ENCODE peak calls at places on chromosomes 3 and 15, in eight cellular contexts. Z is sigmoid colon, X is left lung, N is left ventricle myocardium inferior, B is Caco-2, D is PC-3, V is IMR-90, A is mammary epithelial cell. K is an unnamed sample.

GRCh38 chr3:15645740-15646490 is 44.4 kb downstream of the BTD start:
- DNase-seq in Z (peak; percentile 83), X (no peak), N (no peak), B (no peak), D (peak; percentile 98), V (peak; percentile 94), A (peak; percentile 81), K (no peak)

GRCh38 chr15:89654847-89655805 is at the start of gene KIF7:
- DNase-seq in Z (peak; percentile 71), X (no peak), N (no peak), B (peak; percentile 67), D (peak; percentile 62), V (peak; percentile 47), A (peak; percentile 19), K (no peak)

GRCh38 chr3:146250449-146251382 is at the start of gene PLSCR4:
- DNase-seq in Z (peak; percentile 88), X (peak; percentile 89), N (peak; percentile 87), B (peak; percentile 54), D (peak; percentile 66), V (peak; percentile 47), A (peak; percentile 43), K (no peak)

GRCh38 chr3:118900737-118901525 is 133.7 kb downstream of the IGSF11 start:
- DNase-seq in Z (no peak), X (no peak), N (no peak), B (no peak), D (no peak), V (no peak), A (no peak), K (no peak)

GRCh38 chr15:41205315-41205714 is 25.2 kb downstream of the EXD1 start:
- DNase-seq in Z (no peak), X (no peak), N (no peak), B (no peak), D (peak; percentile 10), V (peak; percentile 48), A (no peak), K (no peak)

GRCh38 chr3:100483529-100483928 is 8.9 kb upstream of the TMEM45A start:
- DNase-seq in Z (no peak), X (no peak), N (no peak), B (no peak), D (no peak), V (no peak), A (no peak), K (no peak)

GRCh38 chr3:65893631-65894030 is 145.1 kb downstream of the MAGI1 start:
- DNase-seq in Z (no peak), X (no peak), N (no peak), B (no peak), D (no peak), V (no peak), A (peak; percentile 63), K (no peak)

GRCh38 chr3:189664311-189664710 is 33.1 kb downstream of the TP63 start:
- DNase-seq in Z (no peak), X (no peak), N (no peak), B (no peak), D (peak; percentile 91), V (peak; percentile 96), A (peak; percentile 79), K (no peak)

GRCh38 chr15:70291696-70292510 is 194.2 kb upstream of the TLE3 start:
- DNase-seq in Z (no peak), X (no peak), N (no peak), B (peak; percentile 67), D (no peak), V (no peak), A (no peak), K (no peak)

GRCh38 chr3:45199837-45200648 is 26.0 kb downstream of the TMEM158 start:
- DNase-seq in Z (no peak), X (no peak), N (no peak), B (peak; percentile 68), D (peak; percentile 96), V (peak; percentile 92), A (peak; percentile 99), K (no peak)

GRCh38 chr15:58447244-58448010 is 15.6 kb downstream of the LIPC start:
- DNase-seq in Z (no peak), X (no peak), N (no peak), B (no peak), D (peak; percentile 21), V (peak; percentile 72), A (peak; percentile 79), K (no peak)

GRCh38 chr15:89469331-89470107 is 26.9 kb downstream of the RHCG start:
- DNase-seq in Z (no peak), X (no peak), N (no peak), B (no peak), D (no peak), V (no peak), A (no peak), K (no peak)

GRCh38 chr3:53238051-53238850 is 17.6 kb downstream of the TKT start:
- DNase-seq in Z (no peak), X (peak; percentile 76), N (no peak), B (no peak), D (peak; percentile 98), V (peak; percentile 97), A (peak; percentile 92), K (no peak)

GRCh38 chr3:126530171-126531050 is 6.5 kb downstream of the CHST13 start:
- DNase-seq in Z (peak; percentile 68), X (peak; percentile 91), N (peak; percentile 53), B (no peak), D (no peak), V (no peak), A (no peak), K (no peak)

GRCh38 chr15:78638658-78639314 is 2.2 kb downstream of the CHRNB4 start:
- DNase-seq in Z (no peak), X (no peak), N (no peak), B (peak; percentile 79), D (peak; percentile 74), V (peak; percentile 19), A (no peak), K (peak; percentile 47)

GRCh38 chr3:156256945-156257344 is 136.6 kb downstream of the KCNAB1 start:
- DNase-seq in Z (no peak), X (no peak), N (no peak), B (no peak), D (no peak), V (no peak), A (peak; percentile 72), K (no peak)

GRCh38 chr15:37136666-37137065 is 36.3 kb upstream of the MEIS2 start:
- DNase-seq in Z (no peak), X (no peak), N (no peak), B (no peak), D (peak; percentile 29), V (peak; percentile 49), A (no peak), K (no peak)

GRCh38 chr15:34297059-34297458 is 40.5 kb downstream of the SLC12A6 start:
- DNase-seq in Z (no peak), X (no peak), N (no peak), B (no peak), D (peak; percentile 62), V (peak; percentile 37), A (no peak), K (no peak)

GRCh38 chr15:95142441-95142840 is 911.1 kb downstream of the MCTP2 start:
- DNase-seq in Z (no peak), X (no peak), N (no peak), B (no peak), D (no peak), V (no peak), A (no peak), K (no peak)

GRCh38 chr3:16866447-16867025 is 18.2 kb upstream of the PLCL2 start:
- DNase-seq in Z (no peak), X (no peak), N (no peak), B (no peak), D (peak; percentile 53), V (no peak), A (no peak), K (no peak)

GRCh38 chr3:73727117-73727802 is 102.5 kb upstream of the PDZRN3 start:
- DNase-seq in Z (peak; percentile 82), X (no peak), N (no peak), B (no peak), D (no peak), V (peak; percentile 83), A (peak; percentile 11), K (no peak)

GRCh38 chr3:107641572-107642307 is 119.0 kb downstream of the BBX start:
- DNase-seq in Z (no peak), X (no peak), N (no peak), B (no peak), D (no peak), V (no peak), A (no peak), K (no peak)

GRCh38 chr3:141379250-141379872 is 11.1 kb downstream of the ZBTB38 start:
- DNase-seq in Z (no peak), X (no peak), N (no peak), B (no peak), D (no peak), V (no peak), A (no peak), K (peak; percentile 15)

GRCh38 chr15:63509933-63510547 is 5.6 kb downstream of the USP3 start:
- DNase-seq in Z (no peak), X (no peak), N (no peak), B (no peak), D (peak; percentile 75), V (peak; percentile 83), A (peak; percentile 63), K (no peak)
- H3K4me1 ChIP-seq in Z (peaks cover 49% of the 10 kb centered on the region), X (peaks cover 94% of the 10 kb centered on the region), N (peaks cover 78% of the 10 kb centered on the region), B (peaks cover 34% of the 10 kb centered on the region), D (peaks cover 72% of the 10 kb centered on the region), V (peaks cover 9% of the 10 kb centered on the region), A (peaks cover 35% of the 10 kb centered on the region), K (peaks cover 90% of the 10 kb centered on the region)

GRCh38 chr15:25251700-25252390 is 187.0 kb downstream of the UBE3A start:
- DNase-seq in Z (peak; percentile 35), X (peak; percentile 61), N (peak; percentile 5), B (no peak), D (no peak), V (no peak), A (no peak), K (no peak)

GRCh38 chr15:25248583-25249235 is 190.1 kb downstream of the UBE3A start:
- DNase-seq in Z (peak; percentile 59), X (peak; percentile 62), N (peak; percentile 8), B (no peak), D (no peak), V (no peak), A (no peak), K (no peak)

GRCh38 chr15:25250906-25251622 is 187.8 kb downstream of the UBE3A start:
- DNase-seq in Z (peak; percentile 50), X (peak; percentile 54), N (peak; percentile 4), B (no peak), D (no peak), V (no peak), A (no peak), K (no peak)

GRCh38 chr15:25249236-25250010 is 189.4 kb downstream of the UBE3A start:
- DNase-seq in Z (no peak), X (peak; percentile 27), N (no peak), B (no peak), D (no peak), V (no peak), A (no peak), K (no peak)

GRCh38 chr15:25250011-25250596 is 188.7 kb downstream of the UBE3A start:
- DNase-seq in Z (peak; percentile 41), X (peak; percentile 43), N (peak; percentile 6), B (no peak), D (no peak), V (no peak), A (no peak), K (no peak)
- H3K9me3 ChIP-seq in Z (no peaks in the 10 kb centered on the region), X (peaks cover 92% of the 10 kb centered on the region), N (peaks cover 55% of the 10 kb centered on the region), B (peaks cover 16% of the 10 kb centered on the region), D (peaks cover 10% of the 10 kb centered on the region), V (peaks cover 55% of the 10 kb centered on the region), A (peaks cover 46% of the 10 kb centered on the region), K (no peaks in the 10 kb centered on the region)

GRCh38 chr3:149153402-149153801 is 24.0 kb downstream of the HPS3 start:
- DNase-seq in Z (no peak), X (no peak), N (no peak), B (no peak), D (no peak), V (no peak), A (peak; percentile 7), K (no peak)
- H3K4me1 ChIP-seq in Z (no peaks in the 10 kb centered on the region), X (peaks cover 12% of the 10 kb centered on the region), N (peaks cover 12% of the 10 kb centered on the region), B (no peaks in the 10 kb centered on the region), D (peaks cover 9% of the 10 kb centered on the region), V (peaks cover 7% of the 10 kb centered on the region), A (peaks cover 17% of the 10 kb centered on the region), K (peaks cover 4% of the 10 kb centered on the region)

GRCh38 chr3:120039642-120040610 is 54.3 kb downstream of the GSK3B start:
- DNase-seq in Z (no peak), X (no peak), N (no peak), B (peak; percentile 9), D (peak; percentile 10), V (no peak), A (no peak), K (no peak)
- H3K9me3 ChIP-seq in Z (peaks cover 11% of the 10 kb centered on the region), X (peaks cover 62% of the 10 kb centered on the region), N (peaks cover 47% of the 10 kb centered on the region), B (peaks cover 13% of the 10 kb centered on the region), D (peaks cover 33% of the 10 kb centered on the region), V (peaks cover 19% of the 10 kb centered on the region), A (peaks cover 15% of the 10 kb centered on the region), K (peaks cover 7% of the 10 kb centered on the region)

K was measured in CD8-positive, alpha-beta T cell.